ENCODE peak calls at places on chromosomes 13 and 19, in nine cellular contexts. Q, I, M, Z, G, D, E, P and C are unnamed samples.

GRCh38 chr13:37869756-37870488 is at the start of gene TRPC4:
- DNase-seq in Q (peak), D (peak), M (peak), Z (peak), E (peak), G (no peak), P (no peak), I (peak), C (peak)

GRCh38 chr19:6997679-6998445 is 23.4 kb downstream of the MBD3L2B start:
- DNase-seq in Q (no peak), P (no peak), Z (peak), M (peak), G (no peak), I (no peak), E (no peak), D (peak), C (no peak)

GRCh38 chr13:106373989-106374572 is 161.4 kb downstream of the EFNB2 start:
- DNase-seq in M (no peak), I (no peak), Z (peak), G (no peak), P (no peak), Q (peak), D (peak), E (no peak), C (no peak)

GRCh38 chr13:101007245-101007644 is 332.6 kb upstream of the TMTC4 start:
- DNase-seq in Q (no peak), M (no peak), I (no peak), G (no peak), Z (no peak), D (no peak), E (no peak), P (no peak), C (no peak)

GRCh38 chr19:44863990-44864389 is 17.9 kb downstream of the NECTIN2 start:
- DNase-seq in E (no peak), P (no peak), Z (no peak), I (no peak), Q (no peak), M (no peak), D (no peak), G (no peak), C (no peak)

GRCh38 chr19:48648134-48648533 is 2.1 kb upstream of the CA11 start:
- DNase-seq in M (no peak), P (no peak), G (no peak), Z (no peak), E (no peak), D (no peak), Q (no peak), I (no peak), C (no peak)

GRCh38 chr13:51585234-51585672 is 991 bp downstream of the WDFY2 start:
- DNase-seq in P (no peak), D (peak), Q (no peak), G (no peak), M (peak), I (no peak), Z (peak), E (no peak), C (peak)

GRCh38 chr19:49554701-49555181 is 25.6 kb downstream of the NOSIP start:
- DNase-seq in M (peak), G (no peak), P (peak), I (no peak), E (no peak), Q (no peak), D (no peak), Z (peak), C (no peak)

GRCh38 chr19:17687141-17687856 is 855 bp downstream of the UNC13A start:
- DNase-seq in E (no peak), Q (no peak), D (no peak), M (no peak), Z (no peak), G (no peak), I (no peak), P (no peak), C (peak)

GRCh38 chr13:51550151-51550550 is 34.1 kb upstream of the WDFY2 start:
- DNase-seq in I (no peak), Q (no peak), D (no peak), E (no peak), Z (no peak), M (no peak), G (no peak), P (no peak), C (no peak)

GRCh38 chr19:5804516-5805464 is at the start of gene NRTN:
- DNase-seq in P (peak), G (no peak), E (no peak), M (peak), D (no peak), Q (no peak), Z (no peak), I (no peak), C (no peak)

GRCh38 chr19:50877338-50877737 is 4.1 kb downstream of the KLK2 start:
- DNase-seq in I (no peak), P (no peak), M (no peak), Q (no peak), G (no peak), Z (no peak), E (no peak), D (no peak), C (no peak)

GRCh38 chr19:4327252-4327876 is 11.3 kb downstream of the STAP2 start:
- DNase-seq in D (peak), G (peak), P (peak), M (peak), Q (no peak), I (no peak), E (peak), Z (peak), C (no peak)

GRCh38 chr13:73945871-73946270 is 188.3 kb downstream of the KLF12 start:
- DNase-seq in Z (no peak), D (no peak), Q (no peak), M (no peak), E (no peak), G (no peak), I (no peak), P (no peak), C (no peak)

GRCh38 chr13:99766641-99767045 is 204.9 kb downstream of the ZIC5 start:
- DNase-seq in G (no peak), I (no peak), D (peak), Q (no peak), E (no peak), M (no peak), Z (no peak), P (no peak), C (no peak)

GRCh38 chr19:289651-290538 is 1.3 kb downstream of the PLPP2 start:
- DNase-seq in Z (peak), G (no peak), Q (no peak), D (peak), I (no peak), M (peak), E (no peak), P (no peak), C (no peak)

GRCh38 chr19:32201661-32202060 is 143.7 kb upstream of the ZNF507 start:
- DNase-seq in P (no peak), I (peak), D (no peak), Q (no peak), G (no peak), Z (peak), E (no peak), M (no peak), C (no peak)

GRCh38 chr13:44713793-44714469 is 137.8 kb upstream of the TSC22D1 start:
- DNase-seq in E (no peak), Z (peak), M (peak), I (peak), D (peak), Q (peak), G (no peak), P (no peak), C (no peak)

GRCh38 chr13:66558511-66558910 is 671.6 kb downstream of the PCDH9 start:
- DNase-seq in M (no peak), D (no peak), I (no peak), E (no peak), P (no peak), G (no peak), Q (no peak), Z (peak), C (peak)

GRCh38 chr13:93505104-93505952 is 278.7 kb downstream of the GPC6 start:
- DNase-seq in P (no peak), Z (peak), M (no peak), Q (no peak), D (peak), E (no peak), I (no peak), G (no peak), C (no peak)

GRCh38 chr19:41565384-41565730 is 10.6 kb upstream of the CEACAM21 start:
- DNase-seq in I (no peak), D (no peak), M (no peak), P (no peak), E (no peak), G (no peak), Z (no peak), Q (no peak), C (no peak)